ENCODE peak calls at places on chromosomes 12 and 14, in eight cellular contexts. B is astrocyte of the cerebellum, L is fibroblast of lung, N is heart left ventricle, M is cardiac fibroblast, G is A549, R is left ventricle myocardium inferior, C is suprapubic skin. D is an unnamed sample.

GRCh38 chr12:57456737-57457490 is 1.8 kb downstream of the INHBE start:
- DNase-seq in N (peak), G (no peak), B (no peak), C (no peak), R (no peak), M (no peak), L (no peak), D (peak)

GRCh38 chr12:117857632-117858274 is 111.0 kb downstream of the KSR2 start:
- DNase-seq in M (peak), L (peak), B (no peak), C (no peak), N (no peak), R (no peak), G (peak), D (peak)

GRCh38 chr14:58151264-58151700 is 731 bp downstream of the ARMH4 start:
- DNase-seq in L (no peak), C (no peak), G (no peak), N (no peak), R (no peak), M (peak), B (no peak), D (no peak)

GRCh38 chr12:80018119-80018518 is 81.2 kb upstream of the OTOGL start:
- DNase-seq in G (no peak), M (no peak), R (no peak), B (no peak), C (no peak), L (no peak), N (no peak), D (peak)

GRCh38 chr12:23197266-23197665 is 572.3 kb downstream of the ETNK1 start:
- DNase-seq in C (no peak), G (no peak), R (no peak), B (no peak), N (no peak), M (no peak), L (peak), D (no peak)

GRCh38 chr12:65609359-65609771 is 214.9 kb upstream of the HMGA2 start:
- DNase-seq in G (no peak), L (peak), B (peak), R (no peak), C (no peak), M (peak), N (no peak), D (peak)

GRCh38 chr12:41743835-41744234 is 400.8 kb downstream of the GXYLT1 start:
- DNase-seq in R (no peak), B (no peak), N (no peak), L (no peak), M (no peak), G (peak), C (no peak), D (no peak)

GRCh38 chr14:106843951-106844483 is 1317.6 kb downstream of the TMEM121 start:
- DNase-seq in N (no peak), G (peak), L (no peak), B (no peak), C (no peak), M (no peak), R (no peak), D (no peak)

GRCh38 chr14:89165810-89166209 is 251.2 kb downstream of the FOXN3 start:
- DNase-seq in C (no peak), N (no peak), L (peak), G (no peak), R (no peak), M (no peak), B (no peak), D (no peak)

GRCh38 chr12:83389237-83389996 is 702.7 kb downstream of the TMTC2 start:
- DNase-seq in L (no peak), B (no peak), N (no peak), M (no peak), R (no peak), C (no peak), G (no peak), D (no peak)

GRCh38 chr12:117986705-117987469 is 18.1 kb upstream of the KSR2 start:
- DNase-seq in L (no peak), R (no peak), N (no peak), C (no peak), M (no peak), B (peak), G (peak), D (no peak)

GRCh38 chr12:70744133-70744532 is 106.9 kb upstream of the PTPRB start:
- DNase-seq in C (no peak), R (no peak), N (no peak), B (no peak), G (no peak), M (no peak), L (no peak), D (no peak)

GRCh38 chr12:116870306-116870705 is 10.9 kb downstream of the HRK start:
- DNase-seq in C (no peak), L (no peak), R (no peak), N (no peak), G (no peak), B (no peak), M (no peak), D (no peak)

GRCh38 chr14:101928415-101928841 is 35.9 kb upstream of the DYNC1H1 start:
- DNase-seq in M (no peak), R (no peak), B (no peak), G (no peak), L (no peak), N (no peak), C (peak), D (no peak)

GRCh38 chr12:124904306-124905098 is 9.9 kb downstream of the UBC start:
- DNase-seq in B (peak), C (peak), R (peak), L (peak), M (peak), N (peak), G (peak), D (peak)

GRCh38 chr14:89372156-89372555 is 44.9 kb downstream of the FOXN3 start:
- DNase-seq in G (no peak), L (peak), M (no peak), N (no peak), B (no peak), R (no peak), C (no peak), D (no peak)

GRCh38 chr14:77123381-77124344 is 17.9 kb downstream of the ZDHHC22 start:
- DNase-seq in B (no peak), R (peak), L (no peak), M (no peak), G (no peak), N (no peak), C (peak), D (no peak)

GRCh38 chr12:50488801-50489200 is 16.0 kb upstream of the DIP2B start:
- DNase-seq in L (no peak), G (no peak), B (no peak), M (no peak), N (no peak), R (no peak), C (no peak), D (no peak)

GRCh38 chr12:49515266-49515665 is 23.6 kb upstream of the KCNH3 start:
- DNase-seq in B (peak), M (peak), L (peak), C (no peak), N (no peak), R (no peak), G (peak), D (peak)

GRCh38 chr12:131085125-131085815 is 131.6 kb downstream of the ADGRD1 start:
- DNase-seq in L (no peak), R (peak), G (no peak), B (no peak), M (no peak), C (peak), N (peak), D (no peak)

GRCh38 chr12:8709124-8709830 is 11.5 kb downstream of the RIMKLB start:
- DNase-seq in N (no peak), L (peak), C (no peak), B (no peak), R (no peak), M (no peak), G (no peak), D (peak)

GRCh38 chr14:24911324-24912095 is 138.4 kb downstream of the STXBP6 start:
- DNase-seq in M (peak), R (no peak), C (no peak), N (no peak), B (peak), G (no peak), L (peak), D (peak)

GRCh38 chr12:107337354-107338095 is 244.2 kb upstream of the CRY1 start:
- DNase-seq in L (no peak), N (no peak), M (no peak), G (no peak), B (no peak), C (no peak), R (no peak), D (no peak)

GRCh38 chr14:55609681-55610080 is 29.7 kb downstream of the KTN1 start:
- DNase-seq in M (peak), B (peak), L (peak), N (no peak), G (no peak), R (no peak), C (no peak), D (peak)

GRCh38 chr14:64684091-64684490 is 20.1 kb upstream of the PLEKHG3 start:
- DNase-seq in N (peak), G (no peak), B (peak), L (peak), C (no peak), M (peak), R (peak), D (peak)

DNA sequence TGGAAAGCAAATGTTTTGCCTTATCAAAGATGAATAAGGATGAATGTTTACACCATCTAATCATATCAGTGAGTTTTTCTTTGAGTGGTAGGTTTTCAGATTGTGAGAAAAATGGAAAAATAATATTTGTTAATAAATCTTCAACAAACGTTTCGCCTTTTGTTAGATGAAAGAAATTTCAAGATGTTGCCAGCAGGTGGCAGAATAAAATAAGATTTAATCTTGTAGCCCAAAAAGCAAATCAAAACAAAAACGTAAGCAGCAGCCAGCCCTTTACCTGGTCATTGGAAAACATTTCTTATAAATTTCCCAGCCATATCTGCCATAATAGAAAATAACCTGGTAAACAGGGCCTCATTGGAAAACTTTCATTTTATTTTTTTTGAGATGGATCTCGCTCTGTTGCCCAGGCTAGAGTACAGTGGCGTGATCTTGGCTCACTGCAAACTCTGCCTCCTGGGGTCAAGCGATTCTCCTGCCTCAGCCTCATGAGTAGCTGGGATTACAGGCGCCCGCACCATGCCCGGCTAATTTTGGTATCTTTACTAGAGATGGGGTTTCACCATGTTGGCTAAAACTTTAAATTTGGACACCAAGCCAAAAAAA is 15.4 kb upstream of the TMEM120B start:
- DNase-seq in R (no peak), C (no peak), G (peak), B (peak), N (no peak), M (peak), L (peak), D (peak)
- TF ChIP-seq CTCF in R (peak), C (peak), G (peak), B (peak), N (peak), M (peak), L (peak), D (peak)

GRCh38 chr12:113757223-113758002 is 208.7 kb downstream of the RBM19 start:
- DNase-seq in C (no peak), R (no peak), G (no peak), L (no peak), M (no peak), B (no peak), N (no peak), D (no peak)

GRCh38 chr12:113755098-113755497 is 211.0 kb downstream of the RBM19 start:
- DNase-seq in C (no peak), G (no peak), N (no peak), B (no peak), M (no peak), R (no peak), L (no peak), D (no peak)

GRCh38 chr12:113756609-113757008 is 209.5 kb downstream of the RBM19 start:
- DNase-seq in M (no peak), L (no peak), B (no peak), C (no peak), N (no peak), R (no peak), G (no peak), D (no peak)

GRCh38 chr12:113759135-113759534 is 207.0 kb downstream of the RBM19 start:
- DNase-seq in N (no peak), R (no peak), B (no peak), G (no peak), M (no peak), C (no peak), L (no peak), D (no peak)

DNA sequence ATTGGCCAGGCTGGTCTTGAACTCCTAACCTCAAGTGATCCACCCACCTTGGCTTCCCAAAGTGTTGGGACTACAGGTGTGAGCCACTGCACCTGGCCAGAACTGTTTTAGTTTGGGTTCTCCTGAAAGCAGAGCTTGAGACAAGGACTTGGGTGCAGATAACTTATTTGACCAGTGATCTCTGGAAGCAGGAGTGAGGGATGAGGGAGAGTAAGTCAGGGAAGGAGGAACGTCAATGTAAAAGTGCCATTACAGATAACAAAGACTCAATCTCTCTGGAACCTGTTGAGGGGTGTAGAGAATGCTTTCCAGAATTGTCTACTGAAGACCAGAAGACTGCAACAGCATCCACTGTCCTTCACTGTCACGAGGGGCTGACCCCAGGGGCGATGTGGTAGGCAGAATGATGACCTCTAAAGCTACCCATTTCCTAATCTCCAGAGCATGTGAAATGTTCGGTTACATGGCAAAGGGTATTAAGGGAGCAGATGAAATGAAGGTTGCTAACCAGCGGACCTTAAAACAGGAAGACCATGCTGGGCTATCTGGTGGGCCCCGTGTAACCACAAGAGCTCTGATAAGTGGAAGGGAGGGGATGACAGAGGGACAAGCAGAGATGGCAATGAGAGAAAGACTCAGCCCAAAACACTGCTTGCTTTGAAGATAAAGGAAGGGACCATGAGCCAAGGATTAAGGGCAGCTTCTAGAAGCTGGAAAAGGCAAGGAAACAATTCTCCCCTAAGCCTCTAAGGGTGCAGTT is 207.8 kb downstream of the RBM19 start:
- DNase-seq in B (no peak), R (no peak), N (no peak), M (no peak), L (no peak), C (no peak), G (no peak), D (no peak)
- H3K4me3 ChIP-seq in B (no peak), R (no peak), N (no peak), M (no peak), L (no peak), C (no peak), G (no peak), D (no peak)

DNA sequence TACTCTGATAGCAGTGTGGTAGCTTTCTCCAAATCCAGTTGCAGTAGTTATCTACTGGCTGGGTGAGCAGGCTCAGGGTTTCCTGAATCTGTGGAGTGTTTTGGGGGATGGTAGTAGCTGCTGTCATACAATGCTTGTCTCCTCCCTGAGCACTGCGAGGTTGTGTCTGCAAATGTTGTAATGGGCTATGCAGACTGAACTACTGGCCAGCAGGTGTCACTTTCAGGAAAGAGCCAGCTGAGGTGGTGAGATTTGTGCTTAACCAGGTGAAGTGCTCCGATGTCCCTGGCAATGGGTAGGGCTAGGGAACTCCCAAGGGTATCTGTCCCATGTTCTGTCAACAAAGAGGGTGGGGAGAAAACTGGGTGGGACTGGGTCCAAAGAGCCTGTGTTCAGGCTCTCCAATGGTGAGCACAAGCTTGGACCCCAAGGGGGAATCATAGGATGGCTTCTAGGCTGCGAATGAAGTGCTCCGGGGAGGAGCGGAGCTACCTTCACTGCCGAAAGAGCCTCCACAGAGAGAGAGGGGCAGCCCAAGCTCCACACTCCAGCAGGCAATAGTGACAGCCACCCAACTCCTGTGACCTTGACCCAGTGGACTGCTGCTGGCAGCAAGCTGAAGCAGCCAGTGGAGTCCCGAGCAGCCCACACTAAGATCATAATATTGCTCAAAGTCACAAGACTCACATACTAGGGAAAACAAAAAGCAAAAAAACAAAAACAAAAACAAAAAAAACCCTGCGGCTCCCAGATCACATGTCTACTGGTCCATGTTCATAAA is 1324.0 kb upstream of the USP15 start:
- DNase-seq in G (no peak), M (no peak), C (no peak), N (no peak), L (no peak), R (no peak), B (no peak), D (no peak)
- TF ChIP-seq CTCF in G (no peak), M (no peak), C (no peak), N (no peak), L (no peak), R (no peak), B (no peak), D (no peak)

GRCh38 chr14:61489527-61489926 is 168.1 kb downstream of the PRKCH start:
- DNase-seq in N (no peak), G (no peak), L (peak), C (no peak), R (no peak), M (no peak), B (no peak), D (peak)

GRCh38 chr14:61489002-61489401 is 167.6 kb downstream of the PRKCH start:
- DNase-seq in L (peak), M (peak), R (no peak), N (no peak), B (no peak), G (no peak), C (no peak), D (peak)

GRCh38 chr14:61486930-61487495 is 165.6 kb downstream of the PRKCH start:
- DNase-seq in M (no peak), G (no peak), B (no peak), L (no peak), C (no peak), R (no peak), N (no peak), D (no peak)

GRCh38 chr14:61489932-61490331 is 168.6 kb downstream of the PRKCH start:
- DNase-seq in M (peak), C (no peak), N (no peak), R (peak), G (no peak), L (peak), B (no peak), D (peak)

DNA sequence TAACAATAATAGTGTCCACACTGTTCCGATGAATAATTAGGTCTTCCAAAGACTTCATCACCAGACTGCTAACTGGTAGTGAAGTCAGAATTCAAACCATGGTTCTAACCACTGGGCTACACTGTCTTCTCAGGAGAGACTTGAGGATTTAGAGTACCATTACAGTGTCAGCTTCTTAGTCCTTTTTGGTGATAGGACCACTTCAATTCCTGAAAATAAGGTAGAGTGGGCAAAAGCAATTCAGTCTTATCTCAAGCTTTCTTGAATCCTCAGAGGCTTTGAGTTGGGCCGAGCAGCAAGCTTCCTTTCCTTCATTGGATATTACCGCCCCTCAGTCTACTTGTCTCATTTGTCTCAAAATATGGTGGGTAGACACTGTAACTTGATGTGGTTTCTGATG is 167.0 kb downstream of the PRKCH start:
- DNase-seq in B (no peak), C (no peak), L (no peak), R (no peak), M (no peak), N (no peak), G (no peak), D (no peak)
- H3K4me3 ChIP-seq in B (no peak), C (no peak), L (no peak), R (no peak), M (no peak), N (no peak), G (no peak), D (no peak)

GRCh38 chr14:74531467-74531866 is 37.9 kb downstream of the ISCA2 start:
- DNase-seq in R (peak), C (no peak), G (peak), L (peak), M (peak), N (peak), B (no peak), D (peak)
- TF ChIP-seq CTCF in R (peak), C (no peak), G (no peak), L (peak), M (no peak), N (peak), B (peak), D (peak)

GRCh38 chr12:26113194-26113654 is 11.6 kb downstream of the BHLHE41 start:
- DNase-seq in G (no peak), M (no peak), C (no peak), R (no peak), B (no peak), N (no peak), L (no peak), D (no peak)
- H3K4me3 ChIP-seq in G (peak), M (no peak), C (peak), R (peak), B (no peak), N (peak), L (peak), D (peak)

D was measured in foreskin fibroblast.